ENCODE peak calls at places on chromosomes 13 and 19, in five cellular contexts. One of them, this sample, is unnamed.

GRCh38 chr19:45211751-45212381 is 33.3 kb downstream of the BLOC1S3 start:
- DNase-seq in tibial artery: no peak
- DNase-seq in NCI-H1092: no peak
- DNase-seq in kidney tubule cell: no peak
- DNase-seq in substantia nigra: no peak
- DNase-seq in this sample: peak

GRCh38 chr13:109567315-109567714 is 219.1 kb downstream of the IRS2 start:
- DNase-seq in substantia nigra: no peak
- DNase-seq in tibial artery: no peak
- DNase-seq in NCI-H1092: no peak
- DNase-seq in kidney tubule cell: no peak
- DNase-seq in this sample: peak

GRCh38 chr19:6424190-6424938 is at the start of gene KHSRP:
- DNase-seq in kidney tubule cell: no peak
- DNase-seq in NCI-H1092: no peak
- DNase-seq in substantia nigra: no peak
- DNase-seq in tibial artery: no peak
- DNase-seq in this sample: no peak

GRCh38 chr19:611506-611869 is 21.8 kb downstream of the HCN2 start:
- DNase-seq in NCI-H1092: no peak
- DNase-seq in substantia nigra: no peak
- DNase-seq in tibial artery: no peak
- DNase-seq in kidney tubule cell: peak
- DNase-seq in this sample: peak

GRCh38 chr19:5147971-5148793 is 179.3 kb downstream of the KDM4B start:
- DNase-seq in kidney tubule cell: no peak
- DNase-seq in substantia nigra: no peak
- DNase-seq in tibial artery: peak
- DNase-seq in NCI-H1092: no peak
- DNase-seq in this sample: peak

GRCh38 chr19:53254451-53255341 is at the start of gene ZNF677:
- DNase-seq in tibial artery: peak
- DNase-seq in kidney tubule cell: peak
- DNase-seq in NCI-H1092: peak
- DNase-seq in substantia nigra: peak
- DNase-seq in this sample: peak

GRCh38 chr13:106570354-106570822 is 2.5 kb upstream of the ARGLU1 start:
- DNase-seq in substantia nigra: no peak
- DNase-seq in kidney tubule cell: peak
- DNase-seq in tibial artery: peak
- DNase-seq in NCI-H1092: no peak
- DNase-seq in this sample: peak

GRCh38 chr19:38057954-38058690 is 151.1 kb downstream of the SIPA1L3 start:
- DNase-seq in tibial artery: no peak
- DNase-seq in kidney tubule cell: peak
- DNase-seq in NCI-H1092: peak
- DNase-seq in substantia nigra: no peak
- DNase-seq in this sample: no peak

GRCh38 chr19:43747557-43748204 is 7.1 kb downstream of the SMG9 start:
- DNase-seq in tibial artery: no peak
- DNase-seq in substantia nigra: no peak
- DNase-seq in kidney tubule cell: no peak
- DNase-seq in NCI-H1092: no peak
- DNase-seq in this sample: no peak

GRCh38 chr13:99655351-99656091 is 154.2 kb downstream of the TM9SF2 start:
- DNase-seq in NCI-H1092: no peak
- DNase-seq in tibial artery: no peak
- DNase-seq in substantia nigra: no peak
- DNase-seq in kidney tubule cell: peak
- DNase-seq in this sample: peak

GRCh38 chr19:5313307-5313706 is 27.3 kb downstream of the PTPRS start:
- DNase-seq in kidney tubule cell: peak
- DNase-seq in tibial artery: no peak
- DNase-seq in substantia nigra: no peak
- DNase-seq in NCI-H1092: peak
- DNase-seq in this sample: no peak

GRCh38 chr13:46908511-46908910 is 11.7 kb upstream of the HTR2A start:
- DNase-seq in substantia nigra: no peak
- DNase-seq in NCI-H1092: no peak
- DNase-seq in kidney tubule cell: no peak
- DNase-seq in tibial artery: no peak
- DNase-seq in this sample: peak

GRCh38 chr13:106566682-106567420 is 1.1 kb downstream of the ARGLU1 start:
- DNase-seq in NCI-H1092: peak
- DNase-seq in substantia nigra: no peak
- DNase-seq in tibial artery: peak
- DNase-seq in kidney tubule cell: peak
- DNase-seq in this sample: peak

GRCh38 chr13:51643114-51643881 is 59.0 kb downstream of the WDFY2 start:
- DNase-seq in tibial artery: no peak
- DNase-seq in substantia nigra: no peak
- DNase-seq in kidney tubule cell: peak
- DNase-seq in NCI-H1092: no peak
- DNase-seq in this sample: peak

GRCh38 chr13:85316501-85316900 is 482.7 kb downstream of the SLITRK6 start:
- DNase-seq in kidney tubule cell: no peak
- DNase-seq in substantia nigra: no peak
- DNase-seq in tibial artery: no peak
- DNase-seq in NCI-H1092: no peak
- DNase-seq in this sample: peak

GRCh38 chr19:35879770-35880317 is 11.5 kb downstream of the APLP1 start:
- DNase-seq in substantia nigra: peak
- DNase-seq in NCI-H1092: no peak
- DNase-seq in kidney tubule cell: peak
- DNase-seq in tibial artery: peak
- DNase-seq in this sample: peak

GRCh38 chr19:19747357-19748220 is 14.7 kb upstream of the ZNF14 start:
- DNase-seq in kidney tubule cell: no peak
- DNase-seq in NCI-H1092: no peak
- DNase-seq in substantia nigra: no peak
- DNase-seq in tibial artery: no peak
- DNase-seq in this sample: no peak

GRCh38 chr19:4014541-4015491 is 7.3 kb downstream of the PIAS4 start:
- DNase-seq in kidney tubule cell: peak
- DNase-seq in substantia nigra: no peak
- DNase-seq in tibial artery: no peak
- DNase-seq in NCI-H1092: no peak
- DNase-seq in this sample: no peak

GRCh38 chr13:99217461-99218101 is 16.9 kb downstream of the UBAC2 start:
- DNase-seq in substantia nigra: no peak
- DNase-seq in NCI-H1092: peak
- DNase-seq in tibial artery: no peak
- DNase-seq in kidney tubule cell: no peak
- DNase-seq in this sample: no peak

GRCh38 chr19:37855098-37855497 is 51.3 kb downstream of the WDR87 start:
- DNase-seq in kidney tubule cell: peak
- DNase-seq in tibial artery: no peak
- DNase-seq in NCI-H1092: peak
- DNase-seq in substantia nigra: no peak
- DNase-seq in this sample: peak

GRCh38 chr13:43159007-43159406 is 135.6 kb downstream of the DNAJC15 start:
- DNase-seq in tibial artery: no peak
- DNase-seq in kidney tubule cell: no peak
- DNase-seq in substantia nigra: no peak
- DNase-seq in NCI-H1092: peak
- DNase-seq in this sample: peak

GRCh38 chr13:113816925-113817859 is 46.7 kb downstream of the GAS6 start:
- DNase-seq in substantia nigra: no peak
- DNase-seq in kidney tubule cell: peak
- DNase-seq in tibial artery: peak
- DNase-seq in NCI-H1092: peak
- DNase-seq in this sample: peak

GRCh38 chr19:53004242-53004641 is 9.5 kb upstream of the ERVV-1 start:
- DNase-seq in NCI-H1092: no peak
- DNase-seq in tibial artery: no peak
- DNase-seq in kidney tubule cell: peak
- DNase-seq in substantia nigra: no peak
- DNase-seq in this sample: no peak

GRCh38 chr19:9939301-9939913 is 3.1 kb upstream of the OLFM2 start:
- DNase-seq in kidney tubule cell: no peak
- DNase-seq in substantia nigra: no peak
- DNase-seq in NCI-H1092: no peak
- DNase-seq in tibial artery: no peak
- DNase-seq in this sample: peak

GRCh38 chr13:110963554-110963970 is 48.7 kb upstream of the ANKRD10 start:
- DNase-seq in kidney tubule cell: no peak
- DNase-seq in NCI-H1092: no peak
- DNase-seq in tibial artery: no peak
- DNase-seq in substantia nigra: no peak
- DNase-seq in this sample: no peak

GRCh38 chr19:53865918-53866696 is 1.6 kb upstream of the MYADM start:
- DNase-seq in substantia nigra: no peak
- DNase-seq in kidney tubule cell: peak
- DNase-seq in tibial artery: peak
- DNase-seq in NCI-H1092: no peak
- DNase-seq in this sample: peak

GRCh38 chr19:2623743-2624142 is 78.8 kb downstream of the GNG7 start:
- DNase-seq in NCI-H1092: no peak
- DNase-seq in kidney tubule cell: no peak
- DNase-seq in substantia nigra: no peak
- DNase-seq in tibial artery: no peak
- DNase-seq in this sample: no peak

GRCh38 chr19:50568321-50569022 is at the start of gene LRRC4B:
- DNase-seq in kidney tubule cell: no peak
- DNase-seq in tibial artery: no peak
- DNase-seq in NCI-H1092: no peak
- DNase-seq in substantia nigra: no peak
- DNase-seq in this sample: no peak

GRCh38 chr19:45668342-45668871 is 386 bp downstream of the GIPR start:
- DNase-seq in tibial artery: no peak
- DNase-seq in kidney tubule cell: no peak
- DNase-seq in NCI-H1092: no peak
- DNase-seq in substantia nigra: no peak
- DNase-seq in this sample: no peak

GRCh38 chr13:58949646-58950045 is 1214.1 kb downstream of the DIAPH3 start:
- DNase-seq in substantia nigra: no peak
- DNase-seq in kidney tubule cell: no peak
- DNase-seq in NCI-H1092: no peak
- DNase-seq in tibial artery: no peak
- DNase-seq in this sample: no peak

GRCh38 chr13:98722958-98723357 is 29.5 kb downstream of the SLC15A1 start:
- DNase-seq in NCI-H1092: no peak
- DNase-seq in kidney tubule cell: no peak
- DNase-seq in substantia nigra: no peak
- DNase-seq in tibial artery: no peak
- DNase-seq in this sample: no peak

GRCh38 chr19:33071887-33072286 is 7.2 kb upstream of the RHPN2 start:
- DNase-seq in kidney tubule cell: peak
- DNase-seq in NCI-H1092: no peak
- DNase-seq in substantia nigra: no peak
- DNase-seq in tibial artery: no peak
- DNase-seq in this sample: no peak

GRCh38 chr19:39351537-39352037 is 9.4 kb downstream of the SAMD4B start:
- DNase-seq in substantia nigra: no peak
- DNase-seq in tibial artery: no peak
- DNase-seq in NCI-H1092: no peak
- DNase-seq in kidney tubule cell: no peak
- DNase-seq in this sample: peak

GRCh38 chr19:35270381-35270811 is 1.6 kb downstream of the USF2 start:
- DNase-seq in tibial artery: no peak
- DNase-seq in NCI-H1092: no peak
- DNase-seq in kidney tubule cell: no peak
- DNase-seq in substantia nigra: no peak
- DNase-seq in this sample: no peak

GRCh38 chr13:112068531-112069062 is 1.6 kb downstream of the SOX1 start:
- DNase-seq in tibial artery: no peak
- DNase-seq in substantia nigra: no peak
- DNase-seq in kidney tubule cell: no peak
- DNase-seq in NCI-H1092: no peak
- DNase-seq in this sample: no peak

GRCh38 chr13:25901460-25902376 is 150.1 kb downstream of the SHISA2 start:
- DNase-seq in tibial artery: no peak
- DNase-seq in NCI-H1092: no peak
- DNase-seq in kidney tubule cell: peak
- DNase-seq in substantia nigra: no peak
- DNase-seq in this sample: peak

This sample was measured in choroid plexus epithelial cell.